ENCODE peak calls at places on chromosomes 13 and 19, in six cellular contexts. T, Q, V, O, H and M are unnamed samples.
A peak's percentile ranks its signal among the peaks of the same experiment; 100 is the strongest.

GRCh38 chr13:99656843-99657506 is 155.7 kb downstream of the TM9SF2 start:
- DNase-seq in T (no peak), H (peak; percentile 13), Q (no peak), V (no peak), O (no peak), M (no peak)

GRCh38 chr19:11116507-11116906 is 27.2 kb downstream of the LDLR start:
- DNase-seq in O (no peak), Q (no peak), V (no peak), H (no peak), T (no peak), M (no peak)

GRCh38 chr19:45630463-45630862 is 8.7 kb downstream of the EML2 start:
- DNase-seq in O (no peak), Q (no peak), V (peak; percentile 60), H (no peak), T (no peak), M (no peak)

GRCh38 chr13:112890316-112891131 is 78.5 kb upstream of the MCF2L start:
- DNase-seq in V (no peak), O (no peak), Q (no peak), T (no peak), H (no peak), M (no peak)

GRCh38 chr13:50074843-50075242 is 59.6 kb downstream of the KCNRG start:
- DNase-seq in Q (no peak), H (no peak), V (no peak), T (no peak), O (no peak), M (no peak)

GRCh38 chr13:47067296-47067695 is 170.4 kb upstream of the HTR2A start:
- DNase-seq in Q (no peak), T (no peak), H (no peak), O (no peak), V (no peak), M (no peak)

GRCh38 chr13:102369303-102369702 is 32.5 kb downstream of the FGF14 start:
- DNase-seq in V (no peak), T (no peak), O (no peak), H (no peak), Q (no peak), M (no peak)

GRCh38 chr13:39484506-39485313 is 118.3 kb downstream of the LHFPL6 start:
- DNase-seq in O (no peak), H (no peak), Q (no peak), V (no peak), T (no peak), M (no peak)

GRCh38 chr19:33219261-33219812 is 6.3 kb downstream of the SLC7A10 start:
- DNase-seq in T (no peak), O (no peak), V (no peak), Q (no peak), H (no peak), M (no peak)

GRCh38 chr19:10173527-10173926 is 21.2 kb downstream of the DNMT1 start:
- DNase-seq in V (no peak), Q (no peak), H (no peak), T (no peak), O (no peak), M (no peak)